ENCODE peak calls at places on chromosomes 16 and 17, in four cellular contexts. E, W, D and C are unnamed samples. For H3K4me1, the result is how much of the 10 kb centered on the place peaks cover.

GRCh38 chr17:35121315-35121714 is at the start of gene FNDC8:
- DNase-seq in E (no peak), W (no peak), D (no peak), C (no peak)

GRCh38 chr17:17125136-17126084 is 80.7 kb downstream of the PLD6 start:
- DNase-seq in E (no peak), D (no peak), W (no peak), C (peak)

GRCh38 chr17:49018673-49019215 is 21.6 kb downstream of the IGF2BP1 start:
- DNase-seq in E (no peak), D (no peak), W (no peak), C (no peak)

GRCh38 chr17:33272438-33272837 is 20.7 kb downstream of the ASIC2 start:
- DNase-seq in W (no peak), E (no peak), D (no peak), C (no peak)

GRCh38 chr17:48878920-48879898 is 13.4 kb upstream of the ATP5MC1 start:
- DNase-seq in E (peak), D (peak), W (peak), C (no peak)

GRCh38 chr16:75532791-75533190 is 3.1 kb downstream of the CHST5 start:
- DNase-seq in W (no peak), D (no peak), E (no peak), C (no peak)

GRCh38 chr17:43454888-43455287 is 28.9 kb upstream of the DHX8 start:
- DNase-seq in D (no peak), W (no peak), E (no peak), C (no peak)

GRCh38 chr17:28407974-28408306 is 1.9 kb upstream of the SLC46A1 start:
- DNase-seq in E (no peak), W (no peak), D (no peak), C (no peak)

GRCh38 chr16:8377864-8378263 is 212.4 kb downstream of the TMEM114 start:
- DNase-seq in E (no peak), D (no peak), W (no peak), C (no peak)

GRCh38 chr17:81390436-81391214 is 4.6 kb upstream of the BAHCC1 start:
- DNase-seq in D (no peak), E (no peak), W (no peak), C (no peak)

GRCh38 chr16:85302018-85302847 is 190.0 kb upstream of the CIBAR2 start:
- DNase-seq in D (no peak), E (no peak), W (no peak), C (no peak)

GRCh38 chr16:28532940-28533647 is 5.7 kb downstream of the NUPR1 start:
- DNase-seq in E (no peak), D (no peak), W (no peak), C (no peak)

GRCh38 chr17:9298135-9298534 is 276.8 kb downstream of the NTN1 start:
- DNase-seq in E (no peak), W (no peak), D (no peak), C (no peak)

GRCh38 chr17:46148247-46148646 is 45.0 kb downstream of the KANSL1 start:
- DNase-seq in D (no peak), E (no peak), W (no peak), C (no peak)

GRCh38 chr17:67578058-67578457 is 139.7 kb upstream of the NOL11 start:
- DNase-seq in W (no peak), E (no peak), D (no peak), C (no peak)

GRCh38 chr16:57893559-57894389 is 77.2 kb downstream of the CNGB1 start:
- DNase-seq in D (peak), W (no peak), E (no peak), C (peak)

GRCh38 chr17:55773671-55774070 is 22.8 kb downstream of the PCTP start:
- DNase-seq in E (no peak), W (no peak), D (no peak), C (no peak)

GRCh38 chr17:55772086-55772485 is 21.2 kb downstream of the PCTP start:
- DNase-seq in W (no peak), D (no peak), E (no peak), C (no peak)

GRCh38 chr17:55770220-55770870 is 19.5 kb downstream of the PCTP start:
- DNase-seq in D (peak), E (no peak), W (peak), C (no peak)

GRCh38 chr17:55768946-55769624 is 18.2 kb downstream of the PCTP start:
- DNase-seq in D (no peak), W (no peak), E (no peak), C (no peak)

DNA sequence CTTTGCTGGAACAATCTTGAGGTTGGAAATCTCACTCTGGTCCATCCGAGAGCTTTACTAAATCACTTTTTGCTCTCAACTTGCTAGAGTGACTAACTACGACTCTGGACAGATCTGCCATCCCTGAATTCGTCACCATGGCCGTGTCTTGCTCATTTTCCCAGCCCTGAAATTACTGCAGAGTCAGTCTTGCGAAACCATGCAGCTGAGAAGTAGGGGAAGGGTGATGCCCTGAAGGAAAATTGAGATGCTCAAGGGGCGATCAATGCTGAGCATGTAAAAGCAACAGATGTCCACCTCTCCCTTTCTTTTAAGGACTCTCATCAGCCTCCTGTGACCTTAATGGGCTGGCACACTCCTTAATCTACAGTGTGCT is 18.8 kb downstream of the PCTP start:
- DNase-seq in D (peak), W (no peak), E (no peak), C (peak)
- H3K4me3 ChIP-seq in D (no peak), W (no peak), E (no peak), C (no peak)

GRCh38 chr16:17302213-17302612 is 168.5 kb downstream of the XYLT1 start:
- DNase-seq in W (no peak), D (no peak), E (no peak), C (no peak)

GRCh38 chr16:17301593-17302135 is 169.1 kb downstream of the XYLT1 start:
- DNase-seq in W (no peak), D (no peak), E (no peak), C (no peak)

GRCh38 chr16:17302620-17303019 is 168.1 kb downstream of the XYLT1 start:
- DNase-seq in W (no peak), D (no peak), E (no peak), C (no peak)

GRCh38 chr16:17304124-17304813 is 166.5 kb downstream of the XYLT1 start:
- DNase-seq in E (no peak), W (no peak), D (no peak), C (no peak)

GRCh38 chr16:17303101-17303500 is 167.7 kb downstream of the XYLT1 start:
- DNase-seq in W (no peak), D (no peak), E (no peak), C (no peak)
- H3K4me1 ChIP-seq in W (under half), D (under half), E (under half), C (under half)

GRCh38 chr17:76869878-76870714 is 1.9 kb downstream of the MGAT5B start:
- DNase-seq in D (no peak), W (peak), E (no peak), C (no peak)
- H3K4me3 ChIP-seq in D (peak), W (no peak), E (no peak), C (no peak)

DNA sequence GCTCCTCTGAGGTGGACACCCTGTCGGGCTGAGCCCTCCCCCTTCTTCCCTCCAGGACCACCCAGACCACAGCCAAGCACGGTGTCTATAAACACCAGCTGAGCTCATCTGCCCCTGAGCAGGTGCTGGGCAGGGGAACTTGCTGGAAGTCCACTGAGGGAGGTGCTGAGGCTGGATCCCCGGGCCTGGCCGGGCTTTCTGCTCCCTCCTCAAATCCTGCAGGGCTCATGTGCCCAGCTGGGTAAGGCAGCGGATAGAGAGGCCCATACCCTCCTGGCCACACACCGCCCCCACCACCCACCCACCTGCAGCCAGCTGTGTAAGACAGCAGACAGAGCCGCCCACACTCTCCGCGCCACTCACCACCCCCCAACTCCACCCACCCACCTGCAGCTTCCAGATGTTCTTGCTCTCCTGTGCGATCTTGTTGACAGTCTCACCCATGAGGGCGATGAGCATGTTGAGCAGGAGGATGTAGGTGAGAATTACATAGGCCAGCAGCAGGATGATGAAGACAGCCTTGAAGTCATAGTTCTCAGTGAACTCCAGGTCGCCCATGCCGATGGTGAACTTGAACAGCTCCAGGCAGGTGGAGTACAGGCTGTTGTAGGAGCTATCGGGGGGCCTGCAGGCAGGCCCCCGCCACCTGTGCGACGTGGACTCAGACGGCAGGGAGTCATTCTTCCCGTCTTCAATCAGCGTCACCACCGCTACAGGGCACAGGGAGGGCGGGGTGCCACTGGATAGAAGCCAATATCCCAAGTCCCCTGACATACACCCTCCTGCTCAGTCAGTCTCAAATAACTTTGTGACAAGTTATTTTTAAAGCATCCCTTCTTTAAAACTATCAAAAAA is 15.9 kb upstream of the TRPV3 start:
- DNase-seq in W (no peak), E (no peak), D (no peak), C (no peak)
- H3K4me1 ChIP-seq in W (under half), E (under half), D (under half), C (under half)

GRCh38 chr16:68000024-68000423 is 740 bp upstream of the DPEP2 start:
- DNase-seq in E (no peak), D (no peak), W (no peak), C (no peak)

GRCh38 chr16:68003031-68003430 is 3.7 kb upstream of the DPEP2 start:
- DNase-seq in E (no peak), W (no peak), D (no peak), C (no peak)

GRCh38 chr16:67995423-67995822 is 3.9 kb downstream of the DPEP2 start:
- DNase-seq in E (no peak), D (no peak), W (no peak), C (no peak)

GRCh38 chr16:68005786-68006286 is 6.6 kb upstream of the DPEP2 start:
- DNase-seq in E (peak), W (no peak), D (no peak), C (peak)

DNA sequence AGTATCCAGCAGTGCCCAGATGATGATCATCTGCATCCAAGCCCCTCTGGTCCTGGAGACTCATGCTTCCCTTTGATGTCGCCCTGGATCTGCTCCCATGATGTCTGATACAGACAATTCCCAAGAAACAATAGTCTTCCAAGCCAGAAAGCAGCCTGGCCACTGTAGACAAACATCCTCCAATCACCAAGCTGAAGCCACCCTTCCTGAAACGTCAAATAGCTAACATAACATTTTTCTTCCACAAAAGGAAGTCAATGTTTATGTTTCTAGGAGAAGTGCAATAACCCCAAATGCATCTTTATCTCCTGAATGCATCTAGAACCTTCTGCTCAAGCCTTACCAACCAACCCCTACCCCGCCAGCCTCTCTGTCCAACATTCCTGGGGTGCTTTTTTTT is 1.2 kb upstream of the DPEP2 start:
- DNase-seq in W (no peak), E (peak), D (no peak), C (no peak)
- H3K4me3 ChIP-seq in W (no peak), E (peak), D (no peak), C (no peak)

GRCh38 chr16:81813648-81814047 is 34.6 kb downstream of the PLCG2 start:
- DNase-seq in D (no peak), W (no peak), E (no peak), C (no peak)
- H3K4me1 ChIP-seq in D (under half), W (under half), E (under half), C (under half)

GRCh38 chr17:7217113-7217987 is 2.3 kb downstream of the DLG4 start:
- DNase-seq in E (peak), D (peak), W (peak), C (peak)

GRCh38 chr17:7219812-7220592 is at the start of the genes ACADVL and DLG4:
- DNase-seq in W (peak), D (peak), E (peak), C (peak)

GRCh38 chr17:7218166-7218565 is 1.5 kb downstream of the DLG4 start:
- DNase-seq in W (peak), E (no peak), D (no peak), C (no peak)

GRCh38 chr17:7219434-7219811 is 213 bp downstream of the DLG4 start:
- DNase-seq in W (no peak), E (no peak), D (no peak), C (peak)

DNA sequence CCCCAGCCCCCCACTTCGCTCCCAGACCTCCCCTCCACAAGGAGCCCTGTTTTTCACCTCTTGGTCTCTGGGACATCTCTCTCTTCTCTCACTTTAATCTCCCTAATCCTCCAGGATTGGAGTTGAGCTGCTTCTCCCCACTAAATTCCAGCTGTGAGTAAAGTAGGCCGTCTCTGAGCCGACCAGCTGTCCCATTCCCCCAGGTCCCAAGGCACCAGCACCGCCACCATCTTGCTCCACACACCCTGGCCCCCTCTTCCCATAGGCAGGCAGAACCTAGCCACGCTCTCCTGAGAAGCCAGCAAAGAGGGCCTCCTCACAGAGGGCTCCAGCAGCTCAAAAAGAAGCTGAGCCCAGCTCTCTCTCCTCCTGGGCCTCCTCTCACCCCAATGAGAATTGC is 862 bp downstream of the DLG4 start:
- DNase-seq in E (no peak), W (no peak), D (no peak), C (peak)
- H3K4me3 ChIP-seq in E (no peak), W (no peak), D (no peak), C (no peak)

DNA sequence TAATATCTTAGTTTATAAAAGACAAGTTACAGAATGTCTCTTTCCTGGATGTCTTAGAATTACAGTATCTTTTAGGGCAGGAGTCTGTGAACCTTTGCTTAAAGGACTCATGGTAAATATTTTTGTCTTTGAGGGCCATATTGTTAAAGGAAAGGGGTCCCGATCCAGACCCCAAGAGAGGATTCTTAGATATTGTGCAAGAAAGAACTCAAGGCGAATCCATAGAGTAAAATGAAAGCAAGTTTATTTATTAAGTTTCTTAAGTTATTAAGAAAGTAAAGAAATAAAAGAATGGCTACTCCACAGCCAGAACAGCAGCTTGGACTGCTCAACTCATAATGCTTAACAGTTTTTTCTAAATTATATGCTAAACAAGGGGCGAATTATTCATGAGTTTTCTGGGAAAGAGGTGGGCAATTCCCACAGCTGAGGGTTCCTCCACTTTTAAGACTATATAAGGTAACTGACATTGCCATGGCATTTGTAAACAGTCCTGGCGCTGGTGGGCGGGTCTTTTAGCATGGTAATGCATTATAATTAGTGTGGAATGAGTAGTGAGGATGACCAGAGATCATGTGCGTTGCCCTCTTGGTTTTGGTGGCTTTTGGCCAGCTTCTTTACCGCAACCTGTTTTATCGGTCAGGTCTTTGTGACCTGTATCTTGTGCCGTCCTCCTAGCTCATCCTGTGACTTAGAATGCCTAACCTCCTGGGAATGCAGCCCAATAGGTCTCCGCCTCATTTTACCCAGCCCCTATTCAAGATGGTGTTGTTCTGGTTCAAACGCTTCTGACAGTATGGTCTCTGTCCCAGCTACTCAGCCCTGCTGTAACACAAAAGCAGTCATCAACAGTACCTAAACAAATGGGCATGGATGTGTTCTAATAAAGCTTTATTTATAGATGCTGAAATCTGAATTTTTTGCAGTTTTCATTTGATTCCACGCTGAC is 53.2 kb downstream of the BMERB1 start:
- DNase-seq in W (no peak), E (no peak), D (no peak), C (no peak)
- H3K4me1 ChIP-seq in W (under half), E (under half), D (half or more), C (under half)

GRCh38 chr17:2237960-2238359 is 65.6 kb downstream of the SMG6 start:
- DNase-seq in E (no peak), D (no peak), W (no peak), C (no peak)

GRCh38 chr17:2239170-2239551 is 64.4 kb downstream of the SMG6 start:
- DNase-seq in D (no peak), W (no peak), E (no peak), C (no peak)

GRCh38 chr17:2239882-2240430 is 63.6 kb downstream of the SMG6 start:
- DNase-seq in D (peak), W (no peak), E (peak), C (peak)

GRCh38 chr17:2237521-2237921 is 66.1 kb downstream of the SMG6 start:
- DNase-seq in E (peak), W (no peak), D (no peak), C (peak)

GRCh38 chr17:2238432-2239169 is 65.0 kb downstream of the SMG6 start:
- DNase-seq in W (peak), E (peak), D (no peak), C (peak)
- H3K4me3 ChIP-seq in W (no peak), E (peak), D (no peak), C (peak)